ENCODE peak calls at places on chromosomes 4 and X, in four cellular contexts. One of them, this sample, is unnamed.

GRCh38 chr4:111602848-111603247 is 542.4 kb upstream of the FAM241A start:
- DNase-seq in osteoblast: no peak
- DNase-seq in Calu3: no peak
- DNase-seq in osteocyte: no peak
- DNase-seq in this sample: no peak

GRCh38 chr4:54067163-54067562 is 2.8 kb upstream of the CHIC2 start:
- DNase-seq in Calu3: no peak
- DNase-seq in osteoblast: no peak
- DNase-seq in osteocyte: no peak
- DNase-seq in this sample: no peak

GRCh38 chrX:150200361-150200760 is 162.8 kb upstream of the MAMLD1 start:
- DNase-seq in Calu3: no peak
- DNase-seq in osteoblast: no peak
- DNase-seq in osteocyte: peak
- DNase-seq in this sample: no peak

GRCh38 chr4:61446957-61447356 is 246.8 kb downstream of the ADGRL3 start:
- DNase-seq in osteoblast: peak
- DNase-seq in osteocyte: no peak
- DNase-seq in Calu3: no peak
- DNase-seq in this sample: no peak

GRCh38 chr4:151811403-151811802 is 50.6 kb upstream of the GATB start:
- DNase-seq in osteocyte: no peak
- DNase-seq in Calu3: no peak
- DNase-seq in osteoblast: no peak
- DNase-seq in this sample: no peak

GRCh38 chrX:23773601-23774175 is 9.3 kb upstream of the SAT1 start:
- DNase-seq in Calu3: no peak
- DNase-seq in osteoblast: no peak
- DNase-seq in osteocyte: no peak
- DNase-seq in this sample: no peak

GRCh38 chrX:39936886-39937770 is 160.6 kb downstream of the BCOR start:
- DNase-seq in Calu3: no peak
- DNase-seq in osteocyte: no peak
- DNase-seq in osteoblast: no peak
- DNase-seq in this sample: no peak

GRCh38 chr4:68466185-68466584 is 18.9 kb downstream of the TMPRSS11E start:
- DNase-seq in osteoblast: no peak
- DNase-seq in osteocyte: no peak
- DNase-seq in Calu3: no peak
- DNase-seq in this sample: no peak

GRCh38 chr4:116668190-116668589 is 417.2 kb downstream of the TRAM1L1 start:
- DNase-seq in osteocyte: no peak
- DNase-seq in Calu3: no peak
- DNase-seq in osteoblast: no peak
- DNase-seq in this sample: no peak

GRCh38 chr4:185742766-185743165 is 69.2 kb downstream of the SORBS2 start:
- DNase-seq in osteoblast: no peak
- DNase-seq in Calu3: no peak
- DNase-seq in osteocyte: no peak
- DNase-seq in this sample: no peak

GRCh38 chrX:13196778-13197177 is 123.1 kb downstream of the ATXN3L start:
- DNase-seq in osteoblast: no peak
- DNase-seq in Calu3: no peak
- DNase-seq in osteocyte: no peak
- DNase-seq in this sample: no peak

GRCh38 chrX:153557618-153558017 is 40.2 kb downstream of the ATP2B3 start:
- DNase-seq in Calu3: no peak
- DNase-seq in osteoblast: no peak
- DNase-seq in osteocyte: no peak
- DNase-seq in this sample: no peak

GRCh38 chr4:38310446-38311043 is 350.3 kb downstream of the PTTG2 start:
- DNase-seq in osteoblast: no peak
- DNase-seq in osteocyte: no peak
- DNase-seq in Calu3: no peak
- DNase-seq in this sample: no peak

GRCh38 chrX:148609766-148610698 is 109.6 kb downstream of the AFF2 start:
- DNase-seq in Calu3: peak
- DNase-seq in osteoblast: no peak
- DNase-seq in osteocyte: no peak
- DNase-seq in this sample: no peak

DNA sequence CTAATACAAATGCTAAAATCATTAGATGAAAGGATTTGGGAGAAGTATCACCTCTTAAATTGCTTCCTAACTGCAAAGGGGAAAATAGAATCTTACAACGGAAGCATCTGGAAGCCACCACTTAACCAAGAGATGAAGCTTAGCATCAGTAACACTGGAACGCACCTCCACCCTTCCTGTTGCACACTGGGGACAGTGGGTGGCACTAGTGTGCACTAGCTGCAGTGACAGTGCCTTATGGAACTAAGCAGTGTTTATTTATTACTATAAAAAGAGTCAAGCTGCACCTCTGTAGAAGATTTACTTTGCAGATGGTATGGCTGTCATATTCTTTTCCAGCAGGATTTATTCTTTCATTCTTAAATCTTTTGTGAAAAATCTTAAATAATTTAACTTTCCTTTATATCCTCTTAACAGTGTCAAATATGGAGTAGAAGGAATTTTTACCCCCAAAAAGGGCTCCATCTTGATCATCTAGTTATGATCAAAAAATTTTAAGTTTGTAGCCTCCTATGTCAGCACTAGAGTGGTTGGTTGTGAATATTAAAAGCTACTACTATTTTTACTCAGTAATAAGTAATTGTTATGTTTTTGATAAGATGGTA is 76.7 kb downstream of the SCD5 start:
- DNase-seq in Calu3: peak
- DNase-seq in osteocyte: no peak
- DNase-seq in osteoblast: no peak
- DNase-seq in this sample: no peak
- TF ChIP-seq CTCF in Calu3: no peak
- TF ChIP-seq CTCF in osteocyte: peak
- TF ChIP-seq CTCF in osteoblast: peak
- TF ChIP-seq CTCF in this sample: peak

GRCh38 chrX:56563231-56564116 is at the start of gene UBQLN2:
- DNase-seq in Calu3: peak
- DNase-seq in osteocyte: peak
- DNase-seq in osteoblast: peak
- DNase-seq in this sample: peak
- TF ChIP-seq CTCF in Calu3: no peak
- TF ChIP-seq CTCF in osteocyte: peak
- TF ChIP-seq CTCF in osteoblast: peak
- TF ChIP-seq CTCF in this sample: peak

GRCh38 chr4:7151668-7152227 is 40.6 kb upstream of the SORCS2 start:
- DNase-seq in Calu3: no peak
- DNase-seq in osteocyte: no peak
- DNase-seq in osteoblast: peak
- DNase-seq in this sample: no peak
- TF ChIP-seq CTCF in Calu3: no peak
- TF ChIP-seq CTCF in osteocyte: peak
- TF ChIP-seq CTCF in osteoblast: no peak
- TF ChIP-seq CTCF in this sample: peak

GRCh38 chr4:3747582-3747906 is 18.6 kb upstream of the ADRA2C start:
- DNase-seq in osteoblast: no peak
- DNase-seq in osteocyte: no peak
- DNase-seq in Calu3: no peak
- DNase-seq in this sample: peak
- TF ChIP-seq CTCF in osteoblast: peak
- TF ChIP-seq CTCF in osteocyte: peak
- TF ChIP-seq CTCF in Calu3: no peak
- TF ChIP-seq CTCF in this sample: peak

DNA sequence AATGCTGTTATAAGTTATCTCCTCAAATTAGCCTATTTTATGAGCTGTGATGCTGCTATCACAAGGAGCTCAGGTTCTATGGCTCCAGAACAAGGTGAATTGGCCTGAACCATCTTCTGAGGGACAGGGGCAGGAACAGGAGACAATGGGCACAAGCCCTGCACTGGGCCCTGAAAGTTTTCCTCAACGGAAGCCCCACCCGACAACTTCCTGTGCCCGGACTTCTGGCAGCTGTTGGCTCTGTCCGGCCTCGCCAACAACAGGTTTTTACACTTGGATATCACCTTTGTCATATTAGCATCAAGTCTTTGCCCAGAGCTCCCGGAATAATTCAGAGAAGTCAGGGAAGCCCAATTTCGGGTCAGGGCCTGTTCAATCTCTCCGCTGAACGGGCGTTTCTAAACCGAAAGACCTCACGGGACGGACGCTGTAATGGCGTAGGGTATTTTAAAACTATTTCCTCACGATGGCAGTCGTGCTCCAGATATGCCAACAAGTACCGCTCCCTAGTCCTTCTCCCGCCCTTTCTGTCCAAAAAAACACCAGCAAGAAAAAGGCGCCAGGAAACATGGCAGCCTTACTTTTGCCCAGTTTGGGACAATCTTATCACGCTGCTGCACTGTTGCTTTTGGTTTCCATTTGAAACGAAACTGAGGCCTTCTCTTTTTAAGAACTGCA is 201.0 kb upstream of the STK26 start:
- DNase-seq in osteoblast: peak
- DNase-seq in Calu3: no peak
- DNase-seq in osteocyte: no peak
- DNase-seq in this sample: no peak
- TF ChIP-seq CTCF in osteoblast: peak
- TF ChIP-seq CTCF in Calu3: no peak
- TF ChIP-seq CTCF in osteocyte: no peak
- TF ChIP-seq CTCF in this sample: no peak

DNA sequence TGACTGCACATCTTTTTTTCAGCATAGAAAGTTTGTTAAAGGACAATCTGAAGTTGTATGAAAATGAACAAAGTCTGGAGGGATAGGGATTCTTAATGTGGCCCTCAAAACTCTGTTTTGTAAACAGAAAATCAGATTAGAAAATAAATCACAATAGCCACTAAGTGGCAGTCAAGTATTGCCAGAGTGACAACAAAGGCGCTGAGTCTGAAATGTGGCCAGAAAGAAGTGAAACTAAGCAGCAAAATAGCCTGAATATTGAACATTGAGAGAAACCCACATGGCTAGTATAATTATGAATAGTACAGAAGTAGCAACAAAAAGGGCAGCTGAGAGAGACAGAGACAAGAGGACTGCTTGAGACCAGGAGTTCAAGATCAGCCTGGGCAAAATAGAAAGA is 81.1 kb upstream of the CT45A1 start:
- DNase-seq in osteocyte: no peak
- DNase-seq in Calu3: no peak
- DNase-seq in osteoblast: no peak
- DNase-seq in this sample: no peak
- TF ChIP-seq CTCF in osteocyte: no peak
- TF ChIP-seq CTCF in Calu3: no peak
- TF ChIP-seq CTCF in osteoblast: no peak
- TF ChIP-seq CTCF in this sample: no peak

DNA sequence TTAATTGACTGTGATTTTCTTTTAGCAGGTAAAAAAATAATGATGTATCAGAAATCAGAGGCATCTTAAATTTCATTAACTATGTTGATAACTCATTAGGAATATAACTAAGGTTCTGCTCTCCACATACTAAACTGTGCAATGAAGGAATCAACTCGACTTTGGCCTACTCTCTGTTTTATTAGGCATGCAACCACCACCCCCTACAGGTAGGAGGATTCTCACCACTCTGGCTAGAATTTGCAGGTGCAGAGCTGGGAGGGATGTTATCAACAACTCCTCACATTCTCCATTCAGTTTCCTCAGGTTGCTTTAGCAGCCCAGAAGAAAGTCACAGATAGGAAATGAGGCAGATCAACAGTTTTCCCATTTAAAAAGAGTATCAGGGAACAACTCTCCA is 160.1 kb downstream of the COX18 start:
- DNase-seq in osteocyte: no peak
- DNase-seq in Calu3: peak
- DNase-seq in osteoblast: no peak
- DNase-seq in this sample: no peak
- TF ChIP-seq CTCF in osteocyte: peak
- TF ChIP-seq CTCF in Calu3: no peak
- TF ChIP-seq CTCF in osteoblast: peak
- TF ChIP-seq CTCF in this sample: peak